ENCODE peak calls at places on chromosomes 12 and 14, in five cellular contexts. Y is aorta, F is neural progenitor cell, O is tibial artery, G is heart left ventricle. D is an unnamed sample. For H3K27me3, the result is how much of the 10 kb centered on the place peaks cover.

GRCh38 chr14:92451755-92452154 is 61.8 kb upstream of the RIN3 start:
- DNase-seq in Y (peak), F (no peak), O (peak), G (no peak), D (no peak)

GRCh38 chr12:25681580-25681979 is 128.5 kb upstream of the LMNTD1 start:
- DNase-seq in F (no peak), Y (no peak), G (no peak), O (no peak), D (no peak)

GRCh38 chr14:23352506-23353432 is at the start of gene SLC22A17:
- DNase-seq in O (peak), G (peak), Y (peak), F (peak), D (peak)

GRCh38 chr14:90677484-90678045 is 138.7 kb downstream of the TTC7B start:
- DNase-seq in Y (no peak), O (no peak), F (no peak), G (no peak), D (no peak)

GRCh38 chr14:32202468-32202865 is 602 bp downstream of the RNU6-8 start:
- DNase-seq in F (peak), Y (no peak), O (no peak), G (no peak), D (no peak)

GRCh38 chr14:61280526-61281185 is 482 bp downstream of the TMEM30B start:
- DNase-seq in O (peak), Y (peak), G (peak), F (peak), D (no peak)

GRCh38 chr14:29822430-29822709 is 105.3 kb downstream of the PRKD1 start:
- DNase-seq in F (no peak), Y (no peak), O (no peak), G (no peak), D (no peak)

GRCh38 chr14:24605435-24606190 is 3.9 kb downstream of the GZMH start:
- DNase-seq in Y (no peak), O (no peak), F (peak), G (no peak), D (no peak)

GRCh38 chr12:47954467-47955045 is 8.8 kb upstream of the TMEM106C start:
- DNase-seq in G (no peak), Y (no peak), F (no peak), O (no peak), D (no peak)

GRCh38 chr12:124754949-124755800 is 108.5 kb downstream of the SCARB1 start:
- DNase-seq in O (peak), G (peak), F (peak), Y (peak), D (peak)

GRCh38 chr14:31414190-31414833 is 6.0 kb downstream of the HEATR5A start:
- DNase-seq in O (no peak), G (no peak), Y (no peak), F (no peak), D (no peak)

GRCh38 chr12:49342914-49343731 is 3.6 kb upstream of the DNAJC22 start:
- DNase-seq in F (no peak), O (peak), Y (peak), G (peak), D (no peak)

GRCh38 chr12:49346659-49347306 is at the start of gene DNAJC22:
- DNase-seq in G (no peak), F (peak), O (peak), Y (no peak), D (no peak)

GRCh38 chr12:49345048-49345839 is 1.4 kb upstream of the DNAJC22 start:
- DNase-seq in Y (no peak), F (peak), O (peak), G (no peak), D (no peak)

GRCh38 chr12:49345840-49346658 is 639 bp upstream of the DNAJC22 start:
- DNase-seq in O (peak), G (no peak), Y (no peak), F (no peak), D (no peak)

GRCh38 chr12:49344486-49345047 is 2.1 kb upstream of the DNAJC22 start:
- DNase-seq in Y (no peak), O (no peak), G (no peak), F (no peak), D (no peak)
- H3K27me3 ChIP-seq in Y (under half), O (under half), G (half or more), F (half or more), D (under half)

GRCh38 chr12:89206375-89206774 is 145.9 kb downstream of the DUSP6 start:
- DNase-seq in Y (no peak), G (no peak), O (no peak), F (no peak), D (no peak)
- H3K27me3 ChIP-seq in Y (under half), G (under half), O (under half), F (under half), D (under half)

DNA sequence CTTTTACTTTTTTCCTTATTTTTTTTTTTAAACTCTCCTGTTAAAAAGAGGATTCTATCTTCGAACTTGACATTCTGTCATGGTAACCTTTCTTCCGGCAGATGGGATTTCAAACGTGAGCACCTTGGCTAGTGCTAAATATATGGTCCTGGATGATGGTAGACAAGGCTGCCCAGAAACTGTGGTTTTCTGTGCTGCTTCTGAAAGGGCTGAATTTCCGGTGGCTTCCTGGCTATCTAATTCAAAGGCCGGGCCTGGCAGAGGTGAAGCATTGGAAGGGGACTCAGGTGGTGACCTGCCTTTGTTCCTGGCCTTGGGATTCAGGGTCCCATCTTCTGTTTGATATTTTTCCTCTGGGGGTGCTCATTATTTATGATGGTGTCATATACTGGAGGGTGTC is 118.6 kb upstream of the MYL2 start:
- DNase-seq in G (no peak), F (no peak), O (no peak), Y (no peak), D (no peak)
- H3K27me3 ChIP-seq in G (under half), F (under half), O (under half), Y (under half), D (under half)

GRCh38 chr12:85278598-85279448 is 1.2 kb upstream of the ALX1 start:
- DNase-seq in G (no peak), Y (no peak), F (peak), O (no peak), D (no peak)
- H3K27me3 ChIP-seq in G (half or more), Y (under half), F (half or more), O (under half), D (half or more)

GRCh38 chr12:53752192-53752601 is 418 bp upstream of the CISTR start:
- DNase-seq in Y (no peak), F (no peak), O (peak), G (no peak), D (no peak)
- H3K27me3 ChIP-seq in Y (under half), F (half or more), O (under half), G (under half), D (under half)

GRCh38 chr12:51822956-51823355 is 25.6 kb downstream of the FIGNL2 start:
- DNase-seq in G (no peak), O (no peak), Y (no peak), F (no peak), D (no peak)

GRCh38 chr12:51820721-51821422 is 27.6 kb downstream of the FIGNL2 start:
- DNase-seq in F (peak), G (peak), Y (peak), O (no peak), D (peak)

GRCh38 chr12:51822261-51822616 is 26.3 kb downstream of the FIGNL2 start:
- DNase-seq in F (no peak), Y (no peak), G (peak), O (no peak), D (no peak)

GRCh38 chr12:51819851-51820720 is 28.4 kb downstream of the FIGNL2 start:
- DNase-seq in F (peak), Y (no peak), G (no peak), O (no peak), D (peak)

GRCh38 chr12:51821423-51822260 is 26.9 kb downstream of the FIGNL2 start:
- DNase-seq in G (no peak), F (peak), Y (no peak), O (no peak), D (no peak)
- H3K27me3 ChIP-seq in G (under half), F (under half), Y (under half), O (under half), D (under half)

DNA sequence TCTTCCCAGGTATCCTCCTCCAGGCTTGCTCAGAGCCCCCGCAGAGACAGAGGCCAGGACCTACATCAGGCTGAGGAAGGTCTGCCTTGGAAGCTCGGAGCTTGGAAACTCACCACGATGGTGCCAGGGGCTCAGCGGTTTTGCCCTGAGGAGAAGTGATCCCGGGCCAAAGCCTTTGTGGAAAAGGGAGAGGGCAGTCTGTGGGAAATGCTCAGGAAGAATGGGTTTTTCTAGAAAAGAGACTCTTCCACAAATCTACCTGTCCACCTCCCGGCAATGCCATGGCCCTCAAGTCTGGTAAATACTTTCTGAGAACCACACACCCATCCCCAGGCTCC is 8.0 kb downstream of the KRT2 start:
- DNase-seq in G (no peak), F (no peak), O (no peak), Y (no peak), D (no peak)
- H3K27me3 ChIP-seq in G (under half), F (under half), O (under half), Y (under half), D (under half)

D was measured in dorsolateral prefrontal cortex.